ENCODE peak calls at places on chromosome 18, in nine cellular contexts. G is endothelial cell, X is uterus, I is left cardiac atrium, L is erythroblast, Z is neural crest cell, D is skeletal muscle cell, T is NCI-H1436, H is osteocyte. A is an unnamed sample.

GRCh38 chr18:13242797-13243196 is 24.2 kb downstream of the LDLRAD4 start:
- DNase-seq in G (no peak), X (peak; percentile 4), I (no peak), L (no peak), Z (no peak), D (no peak), T (no peak), H (no peak), A (no peak)

GRCh38 chr18:44259610-44260009 is 421.1 kb upstream of the SETBP1 start:
- DNase-seq in G (no peak), X (no peak), I (no peak), L (no peak), Z (no peak), D (no peak), T (no peak), H (no peak), A (no peak)

GRCh38 chr18:1593091-1593490 is 688.4 kb downstream of the ADCYAP1 start:
- DNase-seq in G (no peak), X (no peak), I (no peak), L (no peak), Z (no peak), D (no peak), T (no peak), H (no peak), A (no peak)

GRCh38 chr18:54734059-54734458 is 94.2 kb upstream of the RAB27B start:
- DNase-seq in G (no peak), X (no peak), I (no peak), L (no peak), Z (no peak), D (peak; percentile 87), T (no peak), H (no peak), A (no peak)

GRCh38 chr18:36772339-36772738 is 56.5 kb downstream of the TPGS2 start:
- DNase-seq in G (no peak), X (no peak), I (no peak), L (no peak), Z (no peak), D (no peak), T (no peak), H (no peak), A (no peak)

GRCh38 chr18:46754188-46754587 is 2.7 kb downstream of the ST8SIA5 start:
- DNase-seq in G (no peak), X (no peak), I (no peak), L (no peak), Z (no peak), D (no peak), T (no peak), H (peak; percentile 8), A (no peak)

GRCh38 chr18:24731981-24732380 is 271.5 kb downstream of the HRH4 start:
- DNase-seq in G (no peak), X (no peak), I (no peak), L (no peak), Z (no peak), D (no peak), T (no peak), H (peak; percentile 30), A (no peak)

GRCh38 chr18:58671122-58671940 is at the start of gene MALT1:
- DNase-seq in G (peak; percentile 99), X (peak; percentile 92), I (peak; percentile 94), L (peak; percentile 93), Z (peak; percentile 96), D (peak; percentile 66), T (peak; percentile 88), H (peak; percentile 98), A (peak; percentile 81)

GRCh38 chr18:7572837-7573236 is 5.7 kb downstream of the PTPRM start:
- DNase-seq in G (no peak), X (no peak), I (no peak), L (no peak), Z (no peak), D (no peak), T (no peak), H (no peak), A (no peak)

GRCh38 chr18:52569492-52569891 is 229.5 kb downstream of the DCC start:
- DNase-seq in G (no peak), X (no peak), I (no peak), L (no peak), Z (no peak), D (no peak), T (no peak), H (no peak), A (no peak)

GRCh38 chr18:55353391-55353790 is 234.6 kb downstream of the TCF4 start:
- DNase-seq in G (no peak), X (no peak), I (no peak), L (no peak), Z (no peak), D (no peak), T (no peak), H (no peak), A (no peak)

GRCh38 chr18:10046178-10046807 is 132.5 kb downstream of the VAPA start:
- DNase-seq in G (no peak), X (peak; percentile 17), I (no peak), L (no peak), Z (no peak), D (no peak), T (no peak), H (no peak), A (no peak)

GRCh38 chr18:60446821-60447220 is 74.2 kb upstream of the MC4R start:
- DNase-seq in G (no peak), X (no peak), I (no peak), L (no peak), Z (no peak), D (peak; percentile 58), T (peak; percentile 17), H (no peak), A (no peak)

GRCh38 chr18:58822944-58823343 is 41.7 kb upstream of the ZNF532 start:
- DNase-seq in G (no peak), X (no peak), I (no peak), L (no peak), Z (no peak), D (no peak), T (no peak), H (no peak), A (no peak)

GRCh38 chr18:76459687-76460350 is 35.2 kb downstream of the ZNF516 start:
- DNase-seq in G (no peak), X (peak; percentile 73), I (peak; percentile 68), L (no peak), Z (no peak), D (peak; percentile 99), T (no peak), H (no peak), A (no peak)

GRCh38 chr18:13539050-13539449 is 187.3 kb downstream of the FAM210A start:
- DNase-seq in G (no peak), X (peak; percentile 70), I (no peak), L (no peak), Z (no peak), D (no peak), T (peak; percentile 81), H (peak; percentile 19), A (no peak)

A was measured in HuH-7.